ENCODE peak calls at places on chromosomes 1 and 21, in six cellular contexts. A is CD4-positive, alpha-beta T cell; N is GM23248; H is activated CD4-positive, CD25-positive, alpha-beta regulatory T cell treated with anti-CD3 and anti-CD28 coated beads, Interleukin-2, amount 50 U/mL, for 16 hours; J is Calu3; L is activated CD4-positive, alpha-beta T cell treated with anti-CD3 and anti-CD28 coated beads for 4 hours. Q is an unnamed sample.

GRCh38 chr1:216140650-216141547 is 282.3 kb downstream of the USH2A start:
- DNase-seq in J (no peak), N (peak; percentile 13), L (no peak), A (no peak), H (no peak), Q (peak; percentile 40)

GRCh38 chr1:171434717-171435346 is 50.5 kb upstream of the PRRC2C start:
- DNase-seq in A (no peak), N (peak; percentile 90), H (no peak), L (peak; percentile 8), J (peak; percentile 53), Q (no peak)

GRCh38 chr1:165069829-165070228 is 286.7 kb downstream of the LMX1A start:
- DNase-seq in L (no peak), J (no peak), N (no peak), A (no peak), H (no peak), Q (no peak)

GRCh38 chr1:16396591-16396990 is 29.5 kb downstream of the SZRD1 start:
- DNase-seq in N (peak; percentile 92), J (no peak), H (no peak), A (no peak), L (no peak), Q (no peak)

GRCh38 chr21:46057111-46057709 is 40.7 kb upstream of the COL6A2 start:
- DNase-seq in N (no peak), H (no peak), A (no peak), J (no peak), L (no peak), Q (peak; percentile 27)

GRCh38 chr1:166839600-166840308 is 479 bp downstream of the POGK start:
- DNase-seq in L (peak; percentile 50), A (peak; percentile 58), J (peak; percentile 66), H (peak; percentile 14), N (peak; percentile 68), Q (peak; percentile 66)

GRCh38 chr21:41227357-41228005 is 59.5 kb downstream of the BACE2 start:
- DNase-seq in N (no peak), J (no peak), H (no peak), A (no peak), L (no peak), Q (no peak)

GRCh38 chr21:46455575-46456385 is 2.9 kb upstream of the DIP2A start:
- DNase-seq in J (no peak), L (no peak), H (no peak), A (no peak), N (peak; percentile 84), Q (no peak)

GRCh38 chr1:228801068-228801467 is 65.8 kb downstream of the RHOU start:
- DNase-seq in L (no peak), J (no peak), A (no peak), N (no peak), H (no peak), Q (no peak)

GRCh38 chr1:2547210-2548067 is 8.7 kb upstream of the TNFRSF14 start:
- DNase-seq in J (no peak), L (no peak), A (peak; percentile 42), N (peak; percentile 32), H (no peak), Q (no peak)

GRCh38 chr1:204842892-204843291 is 27.8 kb upstream of the NFASC start:
- DNase-seq in L (no peak), N (peak; percentile 34), H (no peak), J (no peak), A (no peak), Q (no peak)

Q was measured in H9.